ENCODE peak calls at places on chromosomes 5 and 9, in ten cellular contexts. P is heart left ventricle; I is mesendoderm; Q is psoas muscle; R is kidney; W is CD4-positive, alpha-beta T cell; T is upper lobe of right lung; F is brain microvascular endothelial cell; E is ovary; U is prostate gland. S is an unnamed sample.
A peak's percentile ranks its signal among the peaks of the same experiment; 100 is the strongest.

GRCh38 chr9:132486706-132487350 is 76.8 kb downstream of the CFAP77 start:
- DNase-seq in U (no peak), I (no peak), T (no peak), R (peak; percentile 61), W (peak; percentile 12), P (no peak), F (no peak), Q (no peak), E (no peak), S (no peak)

GRCh38 chr9:104860280-104860679 is 67.7 kb downstream of the ABCA1 start:
- DNase-seq in I (no peak), W (no peak), T (no peak), U (no peak), F (no peak), E (no peak), R (no peak), P (no peak), Q (no peak), S (no peak)

GRCh38 chr5:42912184-42912766 is 100.6 kb upstream of the SELENOP start:
- DNase-seq in U (peak; percentile 27), I (peak; percentile 36), T (no peak), P (no peak), Q (no peak), W (peak; percentile 49), R (no peak), E (no peak), F (peak; percentile 51), S (no peak)

GRCh38 chr5:35230043-35230611 is at the start of gene PRLR:
- DNase-seq in W (no peak), T (peak; percentile 66), P (peak; percentile 23), F (peak; percentile 3), I (peak; percentile 70), Q (peak; percentile 76), R (peak; percentile 80), E (peak; percentile 39), U (peak; percentile 24), S (no peak)

GRCh38 chr5:173408946-173409345 is 80.7 kb upstream of the STC2 start:
- DNase-seq in R (no peak), P (no peak), F (no peak), I (no peak), U (no peak), T (no peak), E (no peak), W (no peak), Q (no peak), S (no peak)

GRCh38 chr5:115816226-115817042 is at the start of gene CDO1:
- DNase-seq in W (no peak), E (peak; percentile 49), T (peak; percentile 65), I (peak; percentile 78), Q (peak; percentile 79), R (peak; percentile 83), F (peak; percentile 60), U (no peak), P (peak; percentile 49), S (peak; percentile 61)

GRCh38 chr5:181173420-181174342 is 26.3 kb downstream of the OR2V2 start:
- DNase-seq in Q (peak; percentile 37), W (peak; percentile 35), I (peak; percentile 100), E (no peak), P (no peak), R (no peak), U (no peak), T (no peak), F (peak; percentile 89), S (peak; percentile 94)

GRCh38 chr5:178324481-178325310 is 92.1 kb upstream of the PHYKPL start:
- DNase-seq in I (no peak), U (no peak), T (peak; percentile 55), Q (peak; percentile 27), W (no peak), F (no peak), R (peak; percentile 55), P (no peak), E (no peak), S (peak; percentile 62)

GRCh38 chr5:40652441-40653220 is 27.1 kb upstream of the PTGER4 start:
- DNase-seq in T (no peak), U (no peak), I (no peak), R (no peak), W (no peak), E (no peak), F (no peak), Q (no peak), P (no peak), S (no peak)

GRCh38 chr5:178385472-178385853 is 152.9 kb upstream of the PHYKPL start:
- DNase-seq in E (no peak), F (peak; percentile 24), U (no peak), I (peak; percentile 39), R (peak; percentile 32), P (no peak), Q (no peak), T (peak; percentile 42), W (no peak), S (peak; percentile 61)

GRCh38 chr9:33225319-33226152 is 14.4 kb upstream of the SPINK4 start:
- DNase-seq in W (peak; percentile 42), I (peak; percentile 53), Q (no peak), P (peak; percentile 50), T (no peak), U (peak; percentile 78), F (peak; percentile 63), R (no peak), E (peak; percentile 45), S (no peak)
- H3K27ac ChIP-seq in W (no peak overlapping the region), I (no peak overlapping the region), Q (no peak overlapping the region), P (no peak overlapping the region), T (no peak overlapping the region), U (no peak overlapping the region), F (no peak overlapping the region), R (no peak overlapping the region), E (no peak overlapping the region), S (peak overlapping the region; percentile 26)

GRCh38 chr5:168426864-168427172 is 59.5 kb upstream of the RARS1 start:
- DNase-seq in U (no peak), T (no peak), F (no peak), W (no peak), R (no peak), E (no peak), I (no peak), P (no peak), Q (no peak), S (no peak)

GRCh38 chr5:168423971-168424370 is 62.3 kb upstream of the RARS1 start:
- DNase-seq in T (no peak), Q (no peak), P (no peak), F (no peak), I (no peak), U (no peak), R (no peak), W (no peak), E (no peak), S (no peak)

GRCh38 chr5:168425997-168426863 is 60.0 kb upstream of the RARS1 start:
- DNase-seq in P (no peak), U (no peak), R (no peak), W (no peak), E (no peak), F (no peak), I (no peak), T (no peak), Q (no peak), S (no peak)

GRCh38 chr5:168423478-168423877 is 62.8 kb upstream of the RARS1 start:
- DNase-seq in T (no peak), I (no peak), F (no peak), Q (no peak), W (no peak), P (no peak), E (no peak), R (no peak), U (no peak), S (no peak)

DNA sequence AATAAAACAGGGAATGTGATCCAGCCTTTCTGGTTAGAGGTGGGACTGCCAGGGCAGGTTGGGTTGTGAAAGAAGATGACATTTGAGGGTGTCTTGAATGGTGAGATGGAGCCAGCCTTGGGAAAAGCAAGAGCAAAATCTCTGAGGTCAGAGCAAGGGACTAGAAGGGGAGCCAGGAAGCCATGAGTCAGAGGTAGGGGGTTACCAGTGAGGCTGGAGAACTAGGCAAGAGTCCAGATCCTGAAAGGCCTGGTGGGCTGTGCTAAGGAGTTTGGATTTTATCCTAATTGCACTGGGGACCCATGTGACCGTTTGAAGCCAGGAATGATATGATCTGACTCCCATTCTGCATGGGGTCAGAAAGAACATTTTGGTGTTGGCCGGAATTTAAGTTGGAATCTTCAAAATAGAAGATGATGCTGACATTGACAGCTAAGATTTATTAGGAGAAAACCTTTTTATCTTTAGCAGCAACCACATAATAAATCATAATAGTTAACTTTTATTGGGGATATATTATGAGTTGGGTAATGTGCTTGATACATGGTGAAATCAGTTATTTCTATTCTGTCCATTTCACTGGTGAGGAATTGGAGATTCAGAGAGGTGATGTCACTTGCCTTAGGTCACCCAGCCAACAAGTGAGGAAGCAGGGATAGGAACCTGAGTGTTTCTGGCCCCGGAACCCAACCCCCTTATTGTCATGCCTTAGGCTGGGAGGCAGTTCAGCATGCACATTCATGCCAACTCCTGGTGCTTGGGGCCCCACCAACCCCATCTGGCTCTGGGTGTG is 61.6 kb upstream of the RARS1 start:
- DNase-seq in T (no peak), Q (no peak), R (no peak), E (no peak), F (peak; percentile 24), W (no peak), U (no peak), I (no peak), P (no peak), S (no peak)
- H3K27ac ChIP-seq in T (no peak overlapping the region), Q (no peak overlapping the region), R (no peak overlapping the region), E (no peak overlapping the region), F (no peak overlapping the region), W (no peak overlapping the region), U (no peak overlapping the region), I (no peak overlapping the region), P (no peak overlapping the region), S (no peak overlapping the region)

DNA sequence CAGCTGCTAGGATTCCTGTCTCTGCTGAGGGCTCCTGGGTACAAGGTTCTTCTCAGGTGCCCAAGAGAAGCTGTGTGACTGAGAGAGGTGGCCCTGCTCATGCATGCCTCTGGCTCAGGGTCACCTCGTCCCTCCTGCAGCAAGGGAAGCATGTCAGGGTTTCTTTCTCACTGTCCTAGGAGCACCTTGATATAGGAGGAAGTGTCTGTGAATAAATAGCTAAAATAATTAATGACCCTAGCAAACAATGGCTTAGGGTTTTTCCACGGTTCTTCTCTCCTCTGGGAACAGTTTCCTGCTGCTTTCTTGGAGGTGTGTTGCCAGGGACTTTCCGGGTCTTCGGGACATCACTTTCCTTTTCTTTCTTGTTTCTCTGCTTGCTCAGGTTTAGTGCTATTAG is 87.2 kb downstream of the ARHGAP26 start:
- DNase-seq in F (no peak), Q (no peak), E (no peak), I (no peak), W (no peak), T (no peak), P (no peak), R (no peak), U (no peak), S (no peak)
- H3K27ac ChIP-seq in F (no peak overlapping the region), Q (no peak overlapping the region), E (no peak overlapping the region), I (no peak overlapping the region), W (no peak overlapping the region), T (no peak overlapping the region), P (no peak overlapping the region), R (no peak overlapping the region), U (peak overlapping the region; percentile 38), S (no peak overlapping the region)

DNA sequence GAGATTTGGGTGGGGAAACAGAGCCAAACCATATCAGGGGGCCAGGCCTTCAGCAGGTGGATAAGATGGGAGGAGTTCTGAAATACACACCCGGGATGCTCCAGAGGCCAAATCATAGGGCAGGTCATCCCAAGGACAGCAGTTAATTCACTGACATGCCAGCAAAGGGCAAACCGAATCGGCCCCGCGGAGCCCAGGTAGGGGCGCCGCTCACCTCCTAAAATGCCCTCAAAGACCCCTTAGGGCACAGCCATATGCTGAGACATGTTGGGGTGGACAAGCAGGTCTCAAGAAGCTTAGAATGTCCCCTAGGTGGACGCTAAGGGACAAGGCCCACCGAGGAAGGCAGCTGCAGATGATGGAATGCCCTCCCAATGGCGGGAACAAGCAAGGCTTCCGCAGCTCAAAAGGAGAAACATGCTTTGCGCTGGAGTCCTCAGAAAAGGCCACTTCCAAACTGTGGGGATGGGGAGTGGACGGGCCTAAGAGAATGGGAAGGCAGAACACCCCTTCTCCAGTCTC is 144.9 kb downstream of the ERCC6L2 start:
- DNase-seq in F (no peak), I (peak; percentile 49), Q (no peak), P (no peak), U (no peak), R (no peak), T (peak; percentile 56), W (no peak), E (no peak), S (no peak)
- H3K27ac ChIP-seq in F (no peak overlapping the region), I (no peak overlapping the region), Q (no peak overlapping the region), P (peak overlapping the region; percentile 67), U (peak overlapping the region; percentile 84), R (peak overlapping the region; percentile 43), T (peak overlapping the region; percentile 76), W (no peak overlapping the region), E (peak overlapping the region; percentile 71), S (no peak overlapping the region)

S was measured in RWPE2.